ENCODE peak calls at places on chromosome 4, in five cellular contexts. K, I, O, J and Z are unnamed samples.

GRCh38 chr4:70880739-70881138 is 21.4 kb upstream of the MOB1B start:
- DNase-seq in K (no peak), I (no peak), O (no peak), J (no peak), Z (no peak)

GRCh38 chr4:70601422-70602039 is 9.5 kb downstream of the AMBN start:
- DNase-seq in K (no peak), I (peak), O (peak), J (no peak), Z (no peak)

GRCh38 chr4:174156239-174156826 is 127.1 kb downstream of the FBXO8 start:
- DNase-seq in K (no peak), I (no peak), O (no peak), J (no peak), Z (no peak)

GRCh38 chr4:156766846-156767245 is 204.8 kb downstream of the PDGFC start:
- DNase-seq in K (no peak), I (no peak), O (no peak), J (no peak), Z (no peak)

GRCh38 chr4:83219344-83219990 is 65.1 kb downstream of the COQ2 start:
- DNase-seq in K (peak), I (no peak), O (no peak), J (peak), Z (peak)

GRCh38 chr4:67234296-67234695 is 311.0 kb downstream of the CENPC start:
- DNase-seq in K (no peak), I (no peak), O (no peak), J (no peak), Z (no peak)

GRCh38 chr4:8117278-8117682 is 41.3 kb downstream of the ABLIM2 start:
- DNase-seq in K (no peak), I (no peak), O (no peak), J (no peak), Z (no peak)

GRCh38 chr4:6749340-6750171 is 33.0 kb upstream of the KIAA0232 start:
- DNase-seq in K (no peak), I (no peak), O (no peak), J (no peak), Z (no peak)

GRCh38 chr4:75844151-75844662 is 58.0 kb downstream of the PPEF2 start:
- DNase-seq in K (peak), I (peak), O (no peak), J (no peak), Z (no peak)

GRCh38 chr4:2796261-2797187 is 3.6 kb downstream of the SH3BP2 start:
- DNase-seq in K (peak), I (peak), O (no peak), J (no peak), Z (peak)

GRCh38 chr4:187171731-187172339 is 448.2 kb upstream of the FAT1 start:
- DNase-seq in K (no peak), I (peak), O (no peak), J (no peak), Z (no peak)

GRCh38 chr4:13659341-13660070 is 32.0 kb upstream of the BOD1L1 start:
- DNase-seq in K (no peak), I (no peak), O (no peak), J (no peak), Z (no peak)

GRCh38 chr4:78779280-78779679 is 3.1 kb downstream of the BMP2K start:
- DNase-seq in K (no peak), I (no peak), O (no peak), J (no peak), Z (no peak)

GRCh38 chr4:138958519-138958918 is 57.1 kb upstream of the NOCT start:
- DNase-seq in K (no peak), I (no peak), O (no peak), J (no peak), Z (no peak)

GRCh38 chr4:128524311-128524710 is 236.7 kb upstream of the PGRMC2 start:
- DNase-seq in K (no peak), I (peak), O (no peak), J (no peak), Z (no peak)

GRCh38 chr4:33837043-33837442 is 2407.3 kb downstream of the ARAP2 start:
- DNase-seq in K (peak), I (peak), O (no peak), J (no peak), Z (no peak)

GRCh38 chr4:7647932-7648812 is 213.4 kb upstream of the PSAPL1 start:
- DNase-seq in K (no peak), I (no peak), O (no peak), J (no peak), Z (no peak)

GRCh38 chr4:165844151-165844550 is 28.9 kb upstream of the TLL1 start:
- DNase-seq in K (no peak), I (no peak), O (no peak), J (no peak), Z (no peak)

GRCh38 chr4:31998807-31999206 is 1278.6 kb downstream of the PCDH7 start:
- DNase-seq in K (no peak), I (no peak), O (no peak), J (no peak), Z (no peak)

GRCh38 chr4:91611786-91612185 is 692.0 kb upstream of the GRID2 start:
- DNase-seq in K (no peak), I (no peak), O (no peak), J (no peak), Z (no peak)

GRCh38 chr4:128757712-128758111 is 51.8 kb upstream of the JADE1 start:
- DNase-seq in K (no peak), I (no peak), O (no peak), J (no peak), Z (no peak)

GRCh38 chr4:123986268-123986798 is 589.7 kb downstream of the SPRY1 start:
- DNase-seq in K (peak), I (peak), O (no peak), J (no peak), Z (no peak)

GRCh38 chr4:107219681-107220080 is 183.6 kb upstream of the DKK2 start:
- DNase-seq in K (no peak), I (no peak), O (no peak), J (no peak), Z (no peak)

GRCh38 chr4:120915311-120915710 is 7.2 kb downstream of the PRDM5 start:
- DNase-seq in K (no peak), I (no peak), O (no peak), J (no peak), Z (no peak)

GRCh38 chr4:118729287-118730286 is 44.4 kb downstream of the METTL14 start:
- DNase-seq in K (peak), I (peak), O (no peak), J (no peak), Z (no peak)

GRCh38 chr4:40736910-40737309 is 12.8 kb upstream of the NSUN7 start:
- DNase-seq in K (no peak), I (peak), O (no peak), J (no peak), Z (no peak)

GRCh38 chr4:150251752-150252190 is 173.5 kb downstream of the DCLK2 start:
- DNase-seq in K (no peak), I (no peak), O (no peak), J (no peak), Z (no peak)

GRCh38 chr4:112523764-112524505 is 8.0 kb upstream of the NEUROG2 start:
- DNase-seq in K (no peak), I (no peak), O (peak), J (no peak), Z (no peak)

GRCh38 chr4:151049430-151049884 is 34.4 kb upstream of the LRBA start:
- DNase-seq in K (no peak), I (no peak), O (no peak), J (no peak), Z (no peak)

GRCh38 chr4:3630934-3631585 is 98.8 kb upstream of the LRPAP1 start:
- DNase-seq in K (no peak), I (no peak), O (no peak), J (no peak), Z (no peak)

GRCh38 chr4:55654131-55654530 is 18.0 kb upstream of the NMU start:
- DNase-seq in K (no peak), I (no peak), O (no peak), J (no peak), Z (no peak)

GRCh38 chr4:152953514-152953913 is 17.4 kb downstream of the FHDC1 start:
- DNase-seq in K (no peak), I (no peak), O (no peak), J (peak), Z (no peak)
- TF ChIP-seq CTCF in K (no peak), I (no peak), O (no peak), J (no peak), Z (no peak)

GRCh38 chr4:183106839-183107238 is 7.8 kb downstream of the WWC2 start:
- DNase-seq in K (no peak), I (no peak), O (no peak), J (no peak), Z (no peak)
- TF ChIP-seq CTCF in K (peak), I (no peak), O (peak), J (no peak), Z (peak)

DNA sequence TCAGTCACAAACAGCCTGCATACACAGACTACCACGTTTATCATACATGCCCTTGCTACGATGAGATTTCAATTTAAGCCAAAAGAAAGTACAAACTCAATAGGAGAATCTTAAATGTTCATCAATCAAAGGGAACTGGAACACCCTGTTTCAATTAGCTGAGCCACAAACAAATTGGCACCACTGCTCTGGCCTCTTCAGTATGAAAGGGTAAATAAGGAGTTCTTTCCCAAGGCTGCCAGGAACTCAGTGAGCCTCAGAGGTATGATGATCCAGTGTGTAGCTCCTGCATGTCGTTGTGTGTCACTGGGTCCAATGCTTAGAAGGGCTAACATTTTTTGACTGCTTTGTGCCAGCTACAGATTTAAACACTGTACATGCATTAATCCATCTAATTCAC is 5.4 kb downstream of the RNF150 start:
- DNase-seq in K (no peak), I (no peak), O (no peak), J (no peak), Z (no peak)
- TF ChIP-seq CTCF in K (no peak), I (no peak), O (no peak), J (no peak), Z (no peak)

GRCh38 chr4:41751325-41752061 is 3.0 kb upstream of the PHOX2B start:
- DNase-seq in K (no peak), I (no peak), O (no peak), J (no peak), Z (no peak)
- TF ChIP-seq CTCF in K (peak), I (no peak), O (peak), J (no peak), Z (no peak)

GRCh38 chr4:84585276-84585675 is 2.3 kb downstream of the CDS1 start:
- DNase-seq in K (no peak), I (no peak), O (no peak), J (no peak), Z (no peak)

GRCh38 chr4:84582988-84583870 is at the start of gene CDS1:
- DNase-seq in K (no peak), I (no peak), O (peak), J (no peak), Z (no peak)

GRCh38 chr4:84582302-84582987 is 482 bp upstream of the CDS1 start:
- DNase-seq in K (no peak), I (no peak), O (peak), J (peak), Z (peak)

GRCh38 chr4:84579410-84579791 is 3.5 kb upstream of the CDS1 start:
- DNase-seq in K (no peak), I (no peak), O (no peak), J (no peak), Z (no peak)

DNA sequence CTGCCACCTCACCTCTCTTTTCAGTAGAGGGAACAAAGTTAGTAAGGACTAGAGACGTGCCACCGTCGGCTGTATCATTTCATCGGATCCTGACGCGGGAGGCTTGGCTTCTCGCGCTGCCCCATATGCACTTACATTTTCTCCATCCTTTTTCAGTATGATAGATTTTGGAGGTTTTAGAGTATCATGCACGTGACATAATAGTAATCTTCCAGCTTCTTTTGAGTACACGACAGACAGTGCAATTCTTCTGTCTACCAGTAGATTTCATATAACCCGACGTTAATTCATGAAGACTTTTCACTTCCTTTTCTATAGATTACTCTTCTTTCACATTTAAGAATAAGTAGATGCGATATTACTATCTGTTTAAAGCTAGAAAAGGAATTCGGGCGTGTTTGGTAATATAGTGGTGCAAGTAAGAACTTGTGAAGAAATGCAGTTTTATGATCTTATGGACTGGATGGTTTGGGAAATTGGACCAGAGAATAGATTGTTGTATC is 995 bp downstream of the CDS1 start:
- DNase-seq in K (no peak), I (no peak), O (no peak), J (no peak), Z (no peak)
- TF ChIP-seq CTCF in K (no peak), I (no peak), O (peak), J (no peak), Z (no peak)

DNA sequence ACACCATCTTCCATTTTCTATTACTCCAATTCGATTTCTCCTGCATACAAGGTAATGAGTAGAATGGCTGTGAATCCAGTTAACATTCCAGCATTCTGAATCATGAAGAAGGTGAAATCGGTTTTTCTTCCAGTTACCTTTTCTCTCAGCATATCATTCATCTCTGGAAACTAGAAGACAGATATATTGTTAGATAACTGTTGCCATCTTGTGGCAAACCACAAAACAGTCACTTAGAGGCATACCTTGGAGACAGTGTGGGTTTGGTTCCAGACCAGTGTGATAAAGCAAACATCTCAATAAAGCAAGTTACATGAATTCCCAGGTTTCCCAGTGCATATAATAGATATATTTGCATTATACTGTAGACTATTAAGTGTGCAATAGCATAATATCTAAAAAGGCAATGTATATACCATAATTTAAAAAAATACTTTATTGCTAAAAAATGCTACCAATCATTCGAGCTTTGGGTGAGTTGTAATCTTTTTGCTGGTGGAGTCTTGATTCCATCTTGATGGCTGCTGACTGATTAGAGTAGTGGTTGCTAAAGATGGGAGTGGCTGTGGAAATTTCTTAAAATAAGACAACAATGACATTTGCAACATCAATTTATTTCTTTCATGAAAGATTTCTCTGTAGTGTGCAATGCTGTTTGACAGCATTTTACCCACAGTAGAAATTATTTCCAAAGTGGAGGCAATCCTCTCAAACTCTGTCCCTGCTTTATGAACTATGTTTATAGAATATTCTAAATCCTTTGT is 82.1 kb downstream of the SLC39A8 start:
- DNase-seq in K (no peak), I (peak), O (no peak), J (no peak), Z (no peak)
- TF ChIP-seq CTCF in K (peak), I (peak), O (peak), J (peak), Z (peak)

GRCh38 chr4:168945291-168945690 is 64.8 kb downstream of the CBR4 start:
- DNase-seq in K (no peak), I (no peak), O (no peak), J (no peak), Z (no peak)

DNA sequence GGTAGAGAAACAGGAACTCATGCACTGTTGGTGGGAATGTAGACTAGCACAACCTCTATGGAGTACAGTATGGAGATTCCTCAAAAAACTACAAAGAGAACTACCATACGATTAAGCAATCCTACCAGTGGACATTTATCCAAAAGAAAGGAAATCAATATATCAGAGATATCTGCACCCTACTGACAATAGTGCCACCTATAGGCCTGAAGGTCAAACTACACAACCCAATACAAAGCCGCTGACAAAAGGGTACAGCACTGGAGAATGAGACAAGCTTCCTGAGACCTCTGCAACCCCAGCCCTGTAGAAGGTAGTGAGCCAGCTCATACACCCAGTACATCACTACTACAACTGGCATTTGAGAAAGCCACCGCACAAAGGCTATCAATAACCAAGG is 67.1 kb downstream of the CBR4 start:
- DNase-seq in K (no peak), I (no peak), O (no peak), J (no peak), Z (no peak)
- TF ChIP-seq CTCF in K (peak), I (peak), O (peak), J (no peak), Z (peak)

GRCh38 chr4:88569944-88570455 is 22.3 kb upstream of the HERC3 start:
- DNase-seq in K (peak), I (no peak), O (no peak), J (no peak), Z (no peak)

GRCh38 chr4:88573286-88573994 is 18.8 kb upstream of the HERC3 start:
- DNase-seq in K (no peak), I (no peak), O (no peak), J (no peak), Z (no peak)

GRCh38 chr4:88575222-88575621 is 17.1 kb upstream of the HERC3 start:
- DNase-seq in K (no peak), I (no peak), O (no peak), J (no peak), Z (no peak)

GRCh38 chr4:88573995-88574394 is 18.3 kb upstream of the HERC3 start:
- DNase-seq in K (no peak), I (no peak), O (no peak), J (no peak), Z (no peak)
- TF ChIP-seq CTCF in K (peak), I (peak), O (peak), J (no peak), Z (peak)